ENCODE peak calls at places on chromosomes 4 and X, in seven cellular contexts. One of them, this sample, is unnamed.

GRCh38 chrX:149161438-149162088 is 343.5 kb downstream of the IDS start:
- DNase-seq in fibroblast of lung: no peak
- DNase-seq in upper lobe of right lung: no peak
- DNase-seq in fibroblast of gingiva: no peak
- DNase-seq in cardiac fibroblast: peak
- DNase-seq in cardiac muscle cell: peak
- DNase-seq in activated T-cell treated with anti-CD3 and anti-CD28 coated beads, Interleukin-2, amount 50 U/mL, for 72 hours: no peak
- DNase-seq in this sample: no peak

GRCh38 chrX:72202792-72203401 is 21.3 kb downstream of the PIN4 start:
- DNase-seq in activated T-cell treated with anti-CD3 and anti-CD28 coated beads, Interleukin-2, amount 50 U/mL, for 72 hours: no peak
- DNase-seq in fibroblast of gingiva: no peak
- DNase-seq in fibroblast of lung: no peak
- DNase-seq in cardiac fibroblast: no peak
- DNase-seq in cardiac muscle cell: no peak
- DNase-seq in upper lobe of right lung: no peak
- DNase-seq in this sample: no peak

GRCh38 chr4:168541608-168541953 is 44.7 kb downstream of the PALLD start:
- DNase-seq in upper lobe of right lung: no peak
- DNase-seq in activated T-cell treated with anti-CD3 and anti-CD28 coated beads, Interleukin-2, amount 50 U/mL, for 72 hours: no peak
- DNase-seq in cardiac fibroblast: peak
- DNase-seq in cardiac muscle cell: peak
- DNase-seq in fibroblast of gingiva: peak
- DNase-seq in fibroblast of lung: peak
- DNase-seq in this sample: no peak

GRCh38 chr4:139469869-139470268 is 15.9 kb downstream of the RAB33B start:
- DNase-seq in activated T-cell treated with anti-CD3 and anti-CD28 coated beads, Interleukin-2, amount 50 U/mL, for 72 hours: no peak
- DNase-seq in upper lobe of right lung: no peak
- DNase-seq in cardiac muscle cell: no peak
- DNase-seq in cardiac fibroblast: no peak
- DNase-seq in fibroblast of lung: no peak
- DNase-seq in fibroblast of gingiva: no peak
- DNase-seq in this sample: no peak

GRCh38 chrX:48897157-48897620 is 379 bp downstream of the TIMM17B start:
- DNase-seq in fibroblast of gingiva: peak
- DNase-seq in upper lobe of right lung: peak
- DNase-seq in activated T-cell treated with anti-CD3 and anti-CD28 coated beads, Interleukin-2, amount 50 U/mL, for 72 hours: peak
- DNase-seq in cardiac fibroblast: peak
- DNase-seq in fibroblast of lung: peak
- DNase-seq in cardiac muscle cell: peak
- DNase-seq in this sample: peak

GRCh38 chrX:50107470-50107869 is 93.3 kb downstream of the AKAP4 start:
- DNase-seq in cardiac muscle cell: peak
- DNase-seq in fibroblast of gingiva: no peak
- DNase-seq in upper lobe of right lung: no peak
- DNase-seq in fibroblast of lung: no peak
- DNase-seq in activated T-cell treated with anti-CD3 and anti-CD28 coated beads, Interleukin-2, amount 50 U/mL, for 72 hours: no peak
- DNase-seq in cardiac fibroblast: no peak
- DNase-seq in this sample: no peak

GRCh38 chr4:131609039-131609438 is 1540.1 kb upstream of the PCDH10 start:
- DNase-seq in cardiac muscle cell: peak
- DNase-seq in fibroblast of gingiva: no peak
- DNase-seq in cardiac fibroblast: peak
- DNase-seq in activated T-cell treated with anti-CD3 and anti-CD28 coated beads, Interleukin-2, amount 50 U/mL, for 72 hours: no peak
- DNase-seq in fibroblast of lung: peak
- DNase-seq in upper lobe of right lung: no peak
- DNase-seq in this sample: no peak

GRCh38 chr4:181281451-181281850 is 961.8 kb upstream of the TENM3 start:
- DNase-seq in activated T-cell treated with anti-CD3 and anti-CD28 coated beads, Interleukin-2, amount 50 U/mL, for 72 hours: no peak
- DNase-seq in cardiac muscle cell: no peak
- DNase-seq in fibroblast of lung: no peak
- DNase-seq in upper lobe of right lung: no peak
- DNase-seq in cardiac fibroblast: no peak
- DNase-seq in fibroblast of gingiva: no peak
- DNase-seq in this sample: no peak

GRCh38 chrX:155864655-155865054 is 16.5 kb upstream of the VAMP7 start:
- DNase-seq in cardiac muscle cell: peak
- DNase-seq in upper lobe of right lung: no peak
- DNase-seq in fibroblast of gingiva: no peak
- DNase-seq in activated T-cell treated with anti-CD3 and anti-CD28 coated beads, Interleukin-2, amount 50 U/mL, for 72 hours: no peak
- DNase-seq in fibroblast of lung: no peak
- DNase-seq in cardiac fibroblast: peak
- DNase-seq in this sample: no peak

GRCh38 chr4:153766758-153767157 is 6.9 kb upstream of the RNF175 start:
- DNase-seq in activated T-cell treated with anti-CD3 and anti-CD28 coated beads, Interleukin-2, amount 50 U/mL, for 72 hours: no peak
- DNase-seq in cardiac muscle cell: no peak
- DNase-seq in fibroblast of gingiva: no peak
- DNase-seq in fibroblast of lung: no peak
- DNase-seq in upper lobe of right lung: no peak
- DNase-seq in cardiac fibroblast: no peak
- DNase-seq in this sample: no peak

GRCh38 chr4:169416997-169417396 is 146.2 kb upstream of the SH3RF1 start:
- DNase-seq in fibroblast of gingiva: no peak
- DNase-seq in upper lobe of right lung: no peak
- DNase-seq in fibroblast of lung: no peak
- DNase-seq in activated T-cell treated with anti-CD3 and anti-CD28 coated beads, Interleukin-2, amount 50 U/mL, for 72 hours: no peak
- DNase-seq in cardiac fibroblast: no peak
- DNase-seq in cardiac muscle cell: no peak
- DNase-seq in this sample: no peak

GRCh38 chr4:138887741-138888140 is 127.8 kb upstream of the NOCT start:
- DNase-seq in fibroblast of lung: no peak
- DNase-seq in activated T-cell treated with anti-CD3 and anti-CD28 coated beads, Interleukin-2, amount 50 U/mL, for 72 hours: no peak
- DNase-seq in fibroblast of gingiva: no peak
- DNase-seq in cardiac muscle cell: no peak
- DNase-seq in cardiac fibroblast: no peak
- DNase-seq in upper lobe of right lung: no peak
- DNase-seq in this sample: no peak

GRCh38 chr4:83516042-83516772 is 19.7 kb upstream of the GPAT3 start:
- DNase-seq in cardiac fibroblast: peak
- DNase-seq in activated T-cell treated with anti-CD3 and anti-CD28 coated beads, Interleukin-2, amount 50 U/mL, for 72 hours: no peak
- DNase-seq in upper lobe of right lung: no peak
- DNase-seq in fibroblast of gingiva: peak
- DNase-seq in cardiac muscle cell: peak
- DNase-seq in fibroblast of lung: peak
- DNase-seq in this sample: no peak

GRCh38 chrX:40950546-40950945 is 134.7 kb upstream of the USP9X start:
- DNase-seq in fibroblast of lung: no peak
- DNase-seq in cardiac muscle cell: no peak
- DNase-seq in activated T-cell treated with anti-CD3 and anti-CD28 coated beads, Interleukin-2, amount 50 U/mL, for 72 hours: no peak
- DNase-seq in upper lobe of right lung: no peak
- DNase-seq in fibroblast of gingiva: no peak
- DNase-seq in cardiac fibroblast: no peak
- DNase-seq in this sample: no peak

GRCh38 chr4:7938513-7939376 is 916 bp downstream of the AFAP1 start:
- DNase-seq in activated T-cell treated with anti-CD3 and anti-CD28 coated beads, Interleukin-2, amount 50 U/mL, for 72 hours: peak
- DNase-seq in fibroblast of lung: peak
- DNase-seq in cardiac muscle cell: peak
- DNase-seq in fibroblast of gingiva: peak
- DNase-seq in upper lobe of right lung: no peak
- DNase-seq in cardiac fibroblast: peak
- DNase-seq in this sample: peak

GRCh38 chrX:29542147-29542546 is 673.2 kb upstream of the MAGEB2 start:
- DNase-seq in cardiac muscle cell: no peak
- DNase-seq in cardiac fibroblast: no peak
- DNase-seq in fibroblast of lung: no peak
- DNase-seq in upper lobe of right lung: no peak
- DNase-seq in activated T-cell treated with anti-CD3 and anti-CD28 coated beads, Interleukin-2, amount 50 U/mL, for 72 hours: no peak
- DNase-seq in fibroblast of gingiva: no peak
- DNase-seq in this sample: no peak

GRCh38 chr4:105140684-105141490 is 5.8 kb upstream of the TET2 start:
- DNase-seq in cardiac muscle cell: peak
- DNase-seq in fibroblast of lung: peak
- DNase-seq in activated T-cell treated with anti-CD3 and anti-CD28 coated beads, Interleukin-2, amount 50 U/mL, for 72 hours: peak
- DNase-seq in upper lobe of right lung: no peak
- DNase-seq in fibroblast of gingiva: no peak
- DNase-seq in cardiac fibroblast: peak
- DNase-seq in this sample: no peak

GRCh38 chr4:124111922-124112321 is 600.6 kb downstream of the ANKRD50 start:
- DNase-seq in fibroblast of gingiva: peak
- DNase-seq in fibroblast of lung: peak
- DNase-seq in cardiac muscle cell: peak
- DNase-seq in activated T-cell treated with anti-CD3 and anti-CD28 coated beads, Interleukin-2, amount 50 U/mL, for 72 hours: no peak
- DNase-seq in upper lobe of right lung: no peak
- DNase-seq in cardiac fibroblast: peak
- DNase-seq in this sample: peak

GRCh38 chrX:151830911-151831310 is 81.8 kb upstream of the MAGEA4 start:
- DNase-seq in fibroblast of gingiva: no peak
- DNase-seq in activated T-cell treated with anti-CD3 and anti-CD28 coated beads, Interleukin-2, amount 50 U/mL, for 72 hours: no peak
- DNase-seq in fibroblast of lung: no peak
- DNase-seq in upper lobe of right lung: no peak
- DNase-seq in cardiac muscle cell: peak
- DNase-seq in cardiac fibroblast: peak
- DNase-seq in this sample: no peak